ENCODE peak calls at places on chromosomes 1 and 21, in nine cellular contexts. P is NCI-H460; T is NCI-H345; A is bronchial epithelial cell; S is psoas muscle; N is body of pancreas; K is stimulated activated CD4-positive, alpha-beta T cell treated with anti-CD3 and anti-CD28 coated beads, Interleukin-2, amount 100 ng/mL, for 48 hours; D is mammary epithelial cell; H is T-helper 1 cell. R is an unnamed sample.

GRCh38 chr1:89833183-89834077 is 12.6 kb downstream of the LRRC8D start:
- DNase-seq in P (no peak), T (no peak), A (no peak), S (no peak), N (peak), K (no peak), D (no peak), H (no peak), R (no peak)

GRCh38 chr1:209769171-209769904 is 13.5 kb downstream of the TRAF3IP3 start:
- DNase-seq in P (no peak), T (no peak), A (peak), S (peak), N (peak), K (peak), D (peak), H (peak), R (peak)

GRCh38 chr1:220291575-220291974 is 19.3 kb upstream of the RAB3GAP2 start:
- DNase-seq in P (no peak), T (no peak), A (no peak), S (no peak), N (no peak), K (no peak), D (no peak), H (no peak), R (no peak)

GRCh38 chr1:52059888-52060287 is 3.8 kb downstream of the BTF3L4 start:
- DNase-seq in P (no peak), T (no peak), A (no peak), S (no peak), N (no peak), K (no peak), D (no peak), H (no peak), R (no peak)

GRCh38 chr1:16972210-16972916 is 8.1 kb downstream of the MFAP2 start:
- DNase-seq in P (no peak), T (no peak), A (no peak), S (no peak), N (no peak), K (no peak), D (no peak), H (no peak), R (no peak)

GRCh38 chr1:202286622-202287097 is 55.1 kb downstream of the UBE2T start:
- DNase-seq in P (no peak), T (no peak), A (no peak), S (no peak), N (peak), K (no peak), D (no peak), H (no peak), R (no peak)

GRCh38 chr1:153248480-153248879 is 11.0 kb upstream of the LORICRIN start:
- DNase-seq in P (no peak), T (no peak), A (no peak), S (no peak), N (no peak), K (no peak), D (no peak), H (no peak), R (no peak)

GRCh38 chr21:19109694-19110093 is 706.1 kb upstream of the TMPRSS15 start:
- DNase-seq in P (no peak), T (no peak), A (no peak), S (no peak), N (no peak), K (no peak), D (no peak), H (no peak), R (no peak)

GRCh38 chr1:2127181-2128145 is 67.1 kb downstream of the FAAP20 start:
- DNase-seq in P (no peak), T (no peak), A (no peak), S (peak), N (peak), K (no peak), D (no peak), H (no peak), R (no peak)

GRCh38 chr21:27104749-27105439 is 138.0 kb upstream of the ADAMTS5 start:
- DNase-seq in P (peak), T (no peak), A (peak), S (no peak), N (no peak), K (no peak), D (peak), H (no peak), R (no peak)

GRCh38 chr21:43643193-43643592 is 16.1 kb downstream of the HSF2BP start:
- DNase-seq in P (no peak), T (no peak), A (no peak), S (no peak), N (no peak), K (no peak), D (no peak), H (no peak), R (no peak)

GRCh38 chr1:15362737-15363128 is 47.0 kb upstream of the EFHD2 start:
- DNase-seq in P (no peak), T (no peak), A (no peak), S (no peak), N (no peak), K (no peak), D (no peak), H (no peak), R (no peak)

GRCh38 chr1:103266036-103266435 is 157.7 kb upstream of the COL11A1 start:
- DNase-seq in P (no peak), T (no peak), A (no peak), S (no peak), N (no peak), K (no peak), D (no peak), H (no peak), R (no peak)

GRCh38 chr1:64861611-64862010 is 104.7 kb downstream of the JAK1 start:
- DNase-seq in P (peak), T (no peak), A (no peak), S (no peak), N (no peak), K (no peak), D (no peak), H (no peak), R (no peak)

GRCh38 chr1:199029401-199029800 is 390.6 kb downstream of the PTPRC start:
- DNase-seq in P (no peak), T (no peak), A (peak), S (no peak), N (no peak), K (no peak), D (peak), H (no peak), R (no peak)

GRCh38 chr1:102531031-102531430 is 534.3 kb upstream of the OLFM3 start:
- DNase-seq in P (no peak), T (no peak), A (no peak), S (no peak), N (no peak), K (no peak), D (no peak), H (no peak), R (no peak)

GRCh38 chr1:26863677-26864060 is 720 bp downstream of the SFN start:
- DNase-seq in P (no peak), T (no peak), A (no peak), S (no peak), N (no peak), K (no peak), D (no peak), H (no peak), R (no peak)

GRCh38 chr1:194069168-194069830 is 882.9 kb upstream of the B3GALT2 start:
- DNase-seq in P (no peak), T (no peak), A (no peak), S (peak), N (no peak), K (no peak), D (peak), H (no peak), R (no peak)

GRCh38 chr1:64080947-64081562 is 122.4 kb upstream of the UBE2U start:
- DNase-seq in P (no peak), T (no peak), A (peak), S (no peak), N (no peak), K (no peak), D (peak), H (no peak), R (no peak)

GRCh38 chr1:6827081-6827480 is 41.8 kb downstream of the CAMTA1 start:
- DNase-seq in P (no peak), T (peak), A (no peak), S (no peak), N (no peak), K (no peak), D (no peak), H (no peak), R (no peak)

GRCh38 chr1:161119379-161120061 is 1.6 kb downstream of the NIT1 start:
- DNase-seq in P (peak), T (no peak), A (peak), S (no peak), N (peak), K (peak), D (peak), H (peak), R (peak)

GRCh38 chr1:6800728-6801127 is 15.5 kb downstream of the CAMTA1 start:
- DNase-seq in P (no peak), T (no peak), A (peak), S (no peak), N (no peak), K (no peak), D (no peak), H (no peak), R (no peak)

GRCh38 chr21:15850645-15851044 is 120.9 kb downstream of the USP25 start:
- DNase-seq in P (no peak), T (no peak), A (peak), S (no peak), N (no peak), K (no peak), D (peak), H (no peak), R (no peak)

GRCh38 chr1:47927165-47927564 is 70.0 kb downstream of the TRABD2B start:
- DNase-seq in P (no peak), T (no peak), A (peak), S (no peak), N (no peak), K (no peak), D (no peak), H (no peak), R (no peak)

GRCh38 chr1:203480525-203481084 is 5.0 kb downstream of the PRELP start:
- DNase-seq in P (peak), T (peak), A (peak), S (peak), N (peak), K (no peak), D (peak), H (peak), R (peak)

GRCh38 chr1:3542635-3543034 is 68.7 kb downstream of the MEGF6 start:
- DNase-seq in P (no peak), T (no peak), A (no peak), S (no peak), N (no peak), K (no peak), D (no peak), H (no peak), R (no peak)

GRCh38 chr1:22848374-22848773 is 124.3 kb downstream of the LACTBL1 start:
- DNase-seq in P (no peak), T (no peak), A (no peak), S (no peak), N (no peak), K (no peak), D (no peak), H (no peak), R (no peak)

GRCh38 chr1:236124965-236125364 is 17.4 kb upstream of the GPR137B start:
- DNase-seq in P (no peak), T (no peak), A (no peak), S (no peak), N (no peak), K (no peak), D (no peak), H (no peak), R (no peak)

GRCh38 chr1:32612189-32612881 is 38.0 kb downstream of the ZBTB8OS start:
- DNase-seq in P (peak), T (peak), A (peak), S (peak), N (peak), K (peak), D (peak), H (peak), R (peak)

GRCh38 chr1:47527653-47528272 is 89.9 kb downstream of the FOXD2 start:
- DNase-seq in P (no peak), T (peak), A (peak), S (no peak), N (peak), K (no peak), D (peak), H (no peak), R (no peak)

GRCh38 chr1:214518387-214518786 is 33.0 kb downstream of the PTPN14 start:
- DNase-seq in P (no peak), T (no peak), A (no peak), S (no peak), N (no peak), K (no peak), D (no peak), H (no peak), R (no peak)

GRCh38 chr1:173202430-173203145 is 4.5 kb downstream of the TNFSF4 start:
- DNase-seq in P (peak), T (no peak), A (peak), S (no peak), N (peak), K (no peak), D (peak), H (no peak), R (no peak)

GRCh38 chr1:113805639-113806038 is 6.6 kb downstream of the RSBN1 start:
- DNase-seq in P (no peak), T (no peak), A (no peak), S (no peak), N (no peak), K (no peak), D (no peak), H (no peak), R (no peak)

GRCh38 chr1:116445534-116445933 is 72.5 kb downstream of the ATP1A1 start:
- DNase-seq in P (no peak), T (no peak), A (no peak), S (no peak), N (no peak), K (no peak), D (no peak), H (no peak), R (no peak)

GRCh38 chr1:66326867-66327266 is 207.1 kb upstream of the SGIP1 start:
- DNase-seq in P (no peak), T (no peak), A (no peak), S (no peak), N (no peak), K (no peak), D (no peak), H (peak), R (no peak)

GRCh38 chr1:170664283-170664827 is 424 bp downstream of the PRRX1 start:
- DNase-seq in P (no peak), T (no peak), A (no peak), S (peak), N (peak), K (no peak), D (peak), H (no peak), R (no peak)

R was measured in activated T-helper 9 cell treated with anti-CD3 and anti-CD28 coated beads, Interleukin-2, amount 50 U/mL, for 16 hours.